ENCODE peak calls at places on chromosome 9, in five cellular contexts. P is neural progenitor cell; T is progenitor cell of endocrine pancreas; G is activated CD8-positive, alpha-beta T cell treated with anti-CD3 and anti-CD28 coated beads for 36 hours; Q is body of pancreas. H is an unnamed sample.

GRCh38 chr9:136110082-136111061 is 8.3 kb downstream of the TMEM250 start:
- DNase-seq in P (peak; percentile 64), T (no peak), G (peak; percentile 70), Q (no peak), H (no peak)

GRCh38 chr9:93217706-93218105 is 33.8 kb downstream of the WNK2 start:
- DNase-seq in P (no peak), T (no peak), G (no peak), Q (peak; percentile 88), H (no peak)

GRCh38 chr9:6944093-6944551 is 186.3 kb downstream of the KDM4C start:
- DNase-seq in P (no peak), T (no peak), G (no peak), Q (no peak), H (no peak)

GRCh38 chr9:129322022-129322621 is 144.1 kb upstream of the IER5L start:
- DNase-seq in P (no peak), T (no peak), G (peak; percentile 4), Q (no peak), H (no peak)

GRCh38 chr9:132079391-132080071 is at the start of gene MED27:
- DNase-seq in P (peak; percentile 96), T (peak; percentile 76), G (peak; percentile 98), Q (peak; percentile 90), H (peak; percentile 86)

GRCh38 chr9:38414040-38414723 is 10.1 kb downstream of the IGFBPL1 start:
- DNase-seq in P (no peak), T (no peak), G (no peak), Q (no peak), H (no peak)

GRCh38 chr9:95045751-95046150 is 271.8 kb downstream of the FANCC start:
- DNase-seq in P (peak; percentile 43), T (no peak), G (no peak), Q (peak; percentile 56), H (no peak)

GRCh38 chr9:92187989-92188714 is 72.9 kb upstream of the SPTLC1 start:
- DNase-seq in P (no peak), T (no peak), G (no peak), Q (no peak), H (no peak)

GRCh38 chr9:85740821-85741111 is 988 bp downstream of the AGTPBP1 start:
- DNase-seq in P (no peak), T (no peak), G (no peak), Q (no peak), H (no peak)

GRCh38 chr9:121503443-121503842 is 3.8 kb upstream of the GGTA1 start:
- DNase-seq in P (no peak), T (no peak), G (no peak), Q (no peak), H (no peak)

GRCh38 chr9:135584371-135584770 is 22.8 kb downstream of the PAEP start:
- DNase-seq in P (no peak), T (no peak), G (no peak), Q (no peak), H (no peak)

GRCh38 chr9:128149951-128150593 is 819 bp downstream of the LCN2 start:
- DNase-seq in P (no peak), T (no peak), G (no peak), Q (no peak), H (no peak)

GRCh38 chr9:95124582-95125359 is 192.7 kb downstream of the FANCC start:
- DNase-seq in P (peak; percentile 44), T (no peak), G (no peak), Q (no peak), H (peak; percentile 26)

GRCh38 chr9:19149230-19149629 is 21.9 kb upstream of the PLIN2 start:
- DNase-seq in P (no peak), T (no peak), G (no peak), Q (no peak), H (no peak)

GRCh38 chr9:15622596-15622995 is 69.8 kb downstream of the CCDC171 start:
- DNase-seq in P (no peak), T (no peak), G (no peak), Q (no peak), H (no peak)

GRCh38 chr9:118038713-118039112 is 334.5 kb downstream of the TLR4 start:
- DNase-seq in P (no peak), T (no peak), G (no peak), Q (no peak), H (no peak)

GRCh38 chr9:98118640-98119601 is at the start of gene TRIM14:
- DNase-seq in P (peak; percentile 80), T (peak; percentile 39), G (peak; percentile 72), Q (peak; percentile 52), H (peak; percentile 45)

GRCh38 chr9:34114436-34114835 is 12.1 kb downstream of the DCAF12 start:
- DNase-seq in P (no peak), T (no peak), G (no peak), Q (no peak), H (no peak)

GRCh38 chr9:68894502-68894901 is 119.4 kb downstream of the PRKACG start:
- DNase-seq in P (no peak), T (no peak), G (no peak), Q (no peak), H (no peak)

GRCh38 chr9:114906922-114907571 is 23.3 kb downstream of the TNFSF8 start:
- DNase-seq in P (peak; percentile 74), T (peak; percentile 21), G (peak; percentile 48), Q (no peak), H (peak; percentile 62)

GRCh38 chr9:87077986-87078385 is 130.7 kb upstream of the GAS1 start:
- DNase-seq in P (no peak), T (no peak), G (no peak), Q (no peak), H (no peak)

GRCh38 chr9:87081523-87081922 is 134.2 kb upstream of the GAS1 start:
- DNase-seq in P (no peak), T (no peak), G (no peak), Q (no peak), H (no peak)

GRCh38 chr9:87083986-87084385 is 136.7 kb upstream of the GAS1 start:
- DNase-seq in P (no peak), T (no peak), G (no peak), Q (no peak), H (no peak)

GRCh38 chr9:87084407-87084806 is 137.1 kb upstream of the GAS1 start:
- DNase-seq in P (no peak), T (no peak), G (no peak), Q (no peak), H (no peak)

DNA sequence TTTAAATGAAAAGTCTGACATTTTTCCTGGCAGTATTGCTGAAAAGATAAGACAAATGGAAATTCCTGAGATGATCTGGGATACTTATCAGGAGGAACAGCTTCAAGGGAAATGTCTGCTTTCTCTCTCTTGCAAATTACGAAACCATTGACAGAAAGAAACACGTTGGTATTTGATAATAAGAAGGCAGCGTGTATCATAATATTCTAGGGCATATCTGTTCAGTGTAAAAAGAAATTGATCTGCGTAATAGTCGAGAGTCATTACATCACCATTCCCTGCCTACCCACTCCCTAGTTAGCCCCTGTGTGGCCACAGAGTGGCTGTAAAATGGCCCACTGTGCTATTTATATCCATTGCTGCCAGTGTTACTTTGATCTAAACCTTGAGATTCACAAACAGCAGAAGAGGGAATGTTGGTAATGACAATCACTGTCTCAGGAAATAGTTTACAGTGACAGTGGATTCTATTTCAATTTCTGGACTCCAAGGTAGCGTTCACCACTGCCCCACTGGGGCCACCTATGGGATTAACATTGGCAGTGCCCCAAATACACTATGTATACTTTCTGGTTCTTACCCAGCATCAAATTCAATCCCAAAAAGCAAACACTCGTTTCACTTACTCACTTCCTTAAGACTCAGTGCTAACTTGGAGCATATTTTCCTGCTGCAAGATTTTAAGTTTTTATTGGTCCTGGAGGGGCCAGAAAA is 133.4 kb upstream of the GAS1 start:
- DNase-seq in P (no peak), T (no peak), G (no peak), Q (no peak), H (no peak)
- TF ChIP-seq CTCF in P (peak; percentile 18), T (peak; percentile 24), G (no peak), Q (no peak), H (peak; percentile 46)

DNA sequence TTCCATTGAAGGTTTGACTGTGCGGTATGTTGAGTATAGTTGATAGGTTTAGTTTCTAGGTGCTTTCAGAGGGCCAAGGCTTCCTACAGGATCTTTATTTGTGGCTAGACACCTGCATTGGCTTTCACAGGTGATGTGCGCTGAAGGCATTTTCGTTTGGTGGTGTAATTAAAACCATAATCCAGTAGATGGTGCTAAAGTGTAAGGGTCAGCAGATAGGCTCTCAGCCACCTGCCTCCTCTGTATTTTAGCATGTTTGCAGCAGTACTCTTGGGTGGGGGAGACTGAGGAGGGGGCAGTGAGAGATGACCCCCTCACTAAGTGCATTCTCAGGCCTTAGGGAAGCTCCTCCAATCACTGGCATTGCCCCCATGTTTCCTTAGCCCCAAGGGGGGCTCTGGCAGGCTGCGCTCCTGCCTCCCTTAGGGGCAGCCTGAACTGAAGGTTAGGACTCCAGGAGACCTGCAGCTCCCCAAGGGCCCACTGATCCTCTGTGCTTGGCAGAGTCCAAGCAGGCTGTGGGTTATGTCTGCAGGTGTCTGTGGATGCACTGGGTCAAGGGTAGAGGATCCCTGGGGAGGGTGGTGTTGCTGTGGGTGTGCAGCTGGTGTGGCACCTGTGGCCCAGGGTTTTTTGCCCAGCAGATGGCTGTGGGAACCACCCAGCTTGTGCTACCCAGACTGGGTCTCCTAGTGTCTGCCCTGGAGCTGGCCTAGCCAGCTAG is 23.4 kb downstream of the CDK20 start:
- DNase-seq in P (peak; percentile 60), T (no peak), G (no peak), Q (no peak), H (no peak)
- TF ChIP-seq CTCF in P (peak; percentile 73), T (peak; percentile 71), G (peak; percentile 70), Q (peak; percentile 71), H (peak; percentile 41)

DNA sequence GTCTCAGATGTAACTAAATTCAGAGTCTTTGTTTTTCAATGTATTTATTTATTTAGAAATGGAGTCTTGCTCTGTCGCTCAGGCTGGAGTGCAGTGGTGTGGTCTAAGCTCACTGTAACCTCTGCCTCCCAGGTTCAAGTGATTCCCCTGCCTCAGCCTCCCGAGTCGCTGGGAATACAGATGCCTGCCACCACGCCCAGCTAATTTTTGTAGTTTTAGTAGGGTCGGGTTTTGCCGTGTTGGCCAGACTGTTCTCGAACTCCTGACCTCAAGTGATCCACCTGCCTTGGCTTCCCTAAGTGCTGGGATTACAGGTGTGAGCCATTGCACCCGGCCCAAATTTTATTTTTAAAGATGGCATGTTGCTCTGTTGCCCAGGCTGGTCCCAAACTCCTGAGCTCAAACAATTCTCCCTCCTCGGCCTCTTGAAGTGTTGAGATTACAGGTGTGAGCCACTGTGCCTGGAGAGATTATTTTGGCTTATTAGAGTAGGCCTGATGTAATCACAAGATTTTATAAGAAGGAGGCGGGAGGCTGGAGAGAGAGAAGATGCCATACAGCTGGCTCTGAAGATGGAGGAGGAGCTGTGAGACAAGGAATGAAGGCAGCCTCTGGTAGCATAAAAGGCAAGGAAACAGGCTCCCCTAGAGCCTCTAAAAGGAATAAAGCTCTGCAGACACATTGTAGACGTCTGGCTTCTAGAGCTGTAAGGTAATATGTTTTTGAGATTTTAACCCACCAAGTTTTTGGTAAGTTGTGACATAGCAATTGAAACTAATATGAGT is 12.9 kb upstream of the KLF9 start:
- DNase-seq in P (peak; percentile 26), T (no peak), G (no peak), Q (no peak), H (no peak)
- TF ChIP-seq CTCF in P (no peak), T (no peak), G (no peak), Q (no peak), H (no peak)

DNA sequence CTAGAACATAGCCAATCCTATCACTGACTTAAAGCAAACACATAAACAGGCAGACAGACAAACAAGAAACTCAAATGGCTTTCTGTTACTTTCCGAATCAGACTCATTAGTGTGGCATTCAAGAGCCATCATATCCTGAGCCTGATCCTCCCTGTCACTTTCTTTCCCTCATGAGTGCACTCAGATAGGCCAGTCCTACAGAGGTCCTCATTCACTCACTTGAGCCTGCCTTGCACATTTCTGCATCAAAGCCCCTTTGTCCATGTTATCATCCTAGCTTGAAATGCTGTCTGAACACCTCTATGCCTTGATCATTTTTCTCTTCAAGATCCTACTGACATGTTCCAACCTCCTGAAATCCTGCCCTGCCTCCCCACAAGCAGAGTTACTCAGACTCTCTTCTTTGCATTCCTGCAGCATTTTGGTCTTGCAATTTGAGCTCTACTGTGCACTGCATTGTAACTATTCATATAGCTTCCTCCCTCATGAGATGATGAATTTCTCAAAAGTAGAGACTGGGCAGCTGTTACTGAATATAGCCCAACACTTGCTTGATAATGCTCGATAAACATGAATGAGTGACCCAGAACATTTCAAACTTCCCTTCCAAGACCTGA is 126.9 kb downstream of the PALM2AKAP2 start:
- DNase-seq in P (no peak), T (no peak), G (no peak), Q (no peak), H (no peak)
- TF ChIP-seq CTCF in P (no peak), T (no peak), G (no peak), Q (no peak), H (no peak)